ENCODE peak calls at places on chromosomes 2 and 18, in five cellular contexts. B is tibial nerve; Y is brain microvascular endothelial cell; P is AG04449; M is CD8-positive, alpha-beta T cell. A is an unnamed sample.

GRCh38 chr2:124323321-124323720 is 298.2 kb downstream of the CNTNAP5 start:
- DNase-seq in B (no peak), P (no peak), Y (no peak), M (no peak), A (no peak)

GRCh38 chr18:25075793-25076192 is 276.2 kb downstream of the ZNF521 start:
- DNase-seq in P (no peak), M (no peak), B (no peak), Y (no peak), A (no peak)

GRCh38 chr2:54042908-54043620 is 72.3 kb upstream of the PSME4 start:
- DNase-seq in Y (no peak), B (no peak), M (no peak), P (no peak), A (no peak)

GRCh38 chr2:43222472-43223146 is 3.8 kb downstream of the ZFP36L2 start:
- DNase-seq in M (no peak), Y (peak; percentile 7), P (no peak), B (no peak), A (no peak)

GRCh38 chr2:73238976-73239375 is 4.9 kb downstream of the CCT7 start:
- DNase-seq in P (no peak), B (no peak), M (no peak), Y (no peak), A (no peak)

GRCh38 chr2:96205238-96205637 is 3.4 kb downstream of the STARD7 start:
- DNase-seq in Y (no peak), P (no peak), B (no peak), M (no peak), A (no peak)

GRCh38 chr18:46334200-46334553 is 230.0 kb downstream of the HAUS1 start:
- DNase-seq in P (no peak), B (no peak), Y (no peak), M (no peak), A (no peak)

GRCh38 chr2:35585972-35586371 is 769.6 kb upstream of the CRIM1 start:
- DNase-seq in P (no peak), B (no peak), Y (no peak), M (no peak), A (no peak)

GRCh38 chr2:158457826-158458616 is 1.3 kb downstream of the PKP4 start:
- DNase-seq in M (peak; percentile 27), B (peak; percentile 32), Y (peak; percentile 41), P (no peak), A (peak; percentile 89)

GRCh38 chr2:133438026-133438425 is 130.2 kb downstream of the NCKAP5 start:
- DNase-seq in M (no peak), Y (no peak), B (no peak), P (no peak), A (no peak)

GRCh38 chr2:176139621-176140020 is 10.1 kb downstream of the HOXD8 start:
- DNase-seq in P (no peak), M (no peak), B (no peak), Y (no peak), A (no peak)

GRCh38 chr2:69013837-69014796 is 1.1 kb downstream of the ANTXR1 start:
- DNase-seq in B (no peak), P (no peak), Y (peak; percentile 22), M (no peak), A (no peak)

GRCh38 chr2:111945444-111946293 is 47.3 kb downstream of the MERTK start:
- DNase-seq in Y (no peak), P (no peak), B (no peak), M (no peak), A (no peak)

GRCh38 chr2:222310747-222311320 is 12.0 kb upstream of the PAX3 start:
- DNase-seq in Y (no peak), B (no peak), P (no peak), M (no peak), A (no peak)

GRCh38 chr2:237558918-237559645 is 7.3 kb upstream of the PRLH start:
- DNase-seq in Y (no peak), M (no peak), P (no peak), B (peak; percentile 86), A (no peak)

GRCh38 chr2:74147729-74148456 is at the start of gene BOLA3:
- DNase-seq in P (no peak), Y (peak; percentile 55), B (peak; percentile 45), M (peak; percentile 78), A (peak; percentile 83)

GRCh38 chr18:63237911-63238710 is 81.5 kb downstream of the BCL2 start:
- DNase-seq in P (peak; percentile 52), B (no peak), Y (peak; percentile 88), M (no peak), A (no peak)

GRCh38 chr2:33000986-33001385 is 54.2 kb downstream of the LTBP1 start:
- DNase-seq in M (no peak), Y (no peak), B (no peak), P (peak; percentile 65), A (no peak)

GRCh38 chr2:241848761-241849615 is 9.7 kb downstream of the PDCD1 start:
- DNase-seq in B (peak; percentile 12), M (no peak), Y (no peak), P (no peak), A (no peak)

GRCh38 chr2:137117385-137117784 is 352.0 kb downstream of the THSD7B start:
- DNase-seq in M (no peak), P (no peak), Y (peak; percentile 30), B (no peak), A (no peak)

GRCh38 chr2:241217320-241218031 is 29.0 kb downstream of the ANO7 start:
- DNase-seq in P (no peak), M (no peak), B (peak; percentile 47), Y (peak; percentile 41), A (peak; percentile 52)

GRCh38 chr2:5696351-5696740 is 4.2 kb downstream of the SOX11 start:
- DNase-seq in P (no peak), B (no peak), M (no peak), Y (peak; percentile 9), A (peak; percentile 19)

GRCh38 chr18:78160961-78161656 is 818.5 kb upstream of the SALL3 start:
- DNase-seq in P (no peak), M (no peak), Y (no peak), B (no peak), A (no peak)

GRCh38 chr2:182038579-182038978 is 52.9 kb downstream of the PPP1R1C start:
- DNase-seq in Y (peak; percentile 49), B (no peak), M (no peak), P (no peak), A (no peak)

GRCh38 chr2:112065486-112065885 is 10.4 kb downstream of the TMEM87B start:
- DNase-seq in Y (no peak), M (no peak), P (no peak), B (no peak), A (no peak)

GRCh38 chr18:68667121-68667520 is 47.8 kb downstream of the TMX3 start:
- DNase-seq in Y (no peak), P (no peak), M (no peak), B (no peak), A (no peak)

GRCh38 chr18:26506012-26506411 is 42.3 kb downstream of the KCTD1 start:
- DNase-seq in B (no peak), M (no peak), P (no peak), Y (no peak), A (no peak)

GRCh38 chr2:226758886-226759660 is 40.5 kb downstream of the IRS1 start:
- DNase-seq in P (no peak), B (no peak), M (no peak), Y (peak; percentile 61), A (no peak)

GRCh38 chr2:226760412-226761194 is 39.0 kb downstream of the IRS1 start:
- DNase-seq in Y (peak; percentile 84), B (no peak), P (peak; percentile 53), M (no peak), A (no peak)

GRCh38 chr2:226759768-226760167 is 39.9 kb downstream of the IRS1 start:
- DNase-seq in B (no peak), Y (no peak), P (no peak), M (no peak), A (no peak)

GRCh38 chr2:226763320-226763719 is 36.3 kb downstream of the IRS1 start:
- DNase-seq in P (no peak), B (no peak), Y (no peak), M (no peak), A (no peak)

GRCh38 chr2:226761195-226761583 is 38.4 kb downstream of the IRS1 start:
- DNase-seq in M (no peak), B (no peak), Y (no peak), P (no peak), A (no peak)
- TF ChIP-seq CTCF in M (no peak), B (no peak), Y (no peak), P (no peak), A (no peak)

GRCh38 chr2:15941970-15942710 is 1.8 kb downstream of the MYCN start:
- DNase-seq in M (no peak), B (no peak), Y (no peak), P (no peak), A (peak; percentile 37)

GRCh38 chr2:15943914-15944313 is 3.6 kb downstream of the MYCN start:
- DNase-seq in P (no peak), M (no peak), B (no peak), Y (no peak), A (no peak)

GRCh38 chr2:15944325-15945017 is 4.1 kb downstream of the MYCN start:
- DNase-seq in Y (no peak), B (no peak), P (no peak), M (no peak), A (no peak)

GRCh38 chr2:15942711-15943345 is 2.5 kb downstream of the MYCN start:
- DNase-seq in B (no peak), P (no peak), M (no peak), Y (no peak), A (peak; percentile 19)

GRCh38 chr2:15943378-15943851 is 3.1 kb downstream of the MYCN start:
- DNase-seq in M (no peak), B (no peak), P (no peak), Y (no peak), A (peak; percentile 78)
- TF ChIP-seq CTCF in M (no peak), B (peak; percentile 31), P (no peak), Y (no peak), A (peak; percentile 93)

DNA sequence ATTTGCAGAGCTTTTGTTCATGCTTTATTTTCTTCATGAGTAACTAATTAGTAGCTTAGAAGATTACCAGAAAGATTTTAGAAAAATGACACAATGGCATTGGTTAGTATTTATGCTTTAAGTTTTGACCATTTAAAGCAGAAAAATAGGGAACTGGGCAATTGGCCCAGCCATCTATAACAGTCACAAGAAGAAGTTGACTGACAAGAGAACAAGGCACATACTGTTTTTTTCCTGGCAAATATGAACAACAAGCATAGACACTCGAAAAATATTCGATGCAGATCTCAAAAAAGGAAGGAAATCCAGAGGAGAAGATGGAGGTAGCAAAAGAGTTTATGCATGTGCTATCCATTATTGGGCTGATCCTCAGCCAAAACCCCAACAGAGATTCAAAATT is 200.8 kb upstream of the SLC35G4 start:
- DNase-seq in P (no peak), M (no peak), B (no peak), Y (no peak), A (no peak)
- TF ChIP-seq CTCF in P (no peak), M (no peak), B (no peak), Y (no peak), A (no peak)

GRCh38 chr2:174551697-174552096 is 45.9 kb downstream of the WIPF1 start:
- DNase-seq in P (no peak), M (no peak), Y (no peak), B (no peak), A (no peak)

GRCh38 chr2:174544156-174544555 is 53.4 kb downstream of the WIPF1 start:
- DNase-seq in Y (no peak), B (no peak), M (no peak), P (no peak), A (no peak)

GRCh38 chr2:174544802-174545201 is 52.8 kb downstream of the WIPF1 start:
- DNase-seq in B (no peak), Y (no peak), M (no peak), P (no peak), A (no peak)

GRCh38 chr2:174545240-174545639 is 52.4 kb downstream of the WIPF1 start:
- DNase-seq in M (no peak), P (no peak), Y (no peak), B (no peak), A (no peak)

GRCh38 chr2:174546519-174547506 is 50.8 kb downstream of the WIPF1 start:
- DNase-seq in Y (peak; percentile 45), B (no peak), M (no peak), P (no peak), A (no peak)
- TF ChIP-seq CTCF in Y (peak; percentile 78), B (peak; percentile 43), M (no peak), P (peak; percentile 74), A (peak; percentile 11)

A was measured in progenitor cell of endocrine pancreas.